ENCODE peak calls at places on chromosomes 11 and 22, in six cellular contexts. T, O, A, P, D and V are unnamed samples.

GRCh38 chr11:73818838-73819237 is 31.2 kb downstream of the MRPL48 start:
- DNase-seq in A (no peak), O (no peak), D (no peak), T (peak), P (no peak), V (no peak)

GRCh38 chr11:5690216-5690615 is 626 bp downstream of the TRIM22 start:
- DNase-seq in P (no peak), O (no peak), D (no peak), A (no peak), T (peak), V (no peak)

GRCh38 chr11:107549253-107549953 is 16.1 kb downstream of the ALKBH8 start:
- DNase-seq in P (no peak), D (no peak), T (peak), O (peak), A (no peak), V (no peak)

GRCh38 chr22:30047364-30047738 is 32.9 kb upstream of the HORMAD2 start:
- DNase-seq in D (no peak), O (no peak), P (no peak), T (peak), A (no peak), V (no peak)

GRCh38 chr11:2777396-2777795 is 77.6 kb upstream of the KCNQ1OT1 start:
- DNase-seq in A (peak), T (no peak), P (peak), D (peak), O (peak), V (peak)

GRCh38 chr11:11993814-11994213 is 14.6 kb downstream of the DKK3 start:
- DNase-seq in O (no peak), T (peak), P (peak), A (peak), D (peak), V (peak)

GRCh38 chr11:108870373-108871020 is 205.6 kb downstream of the DDX10 start:
- DNase-seq in D (no peak), P (no peak), A (no peak), O (no peak), T (peak), V (no peak)

GRCh38 chr11:126654886-126655806 is 299.7 kb downstream of the ST3GAL4 start:
- DNase-seq in A (no peak), P (no peak), T (no peak), D (no peak), O (no peak), V (no peak)

GRCh38 chr11:86726118-86726748 is 53.8 kb upstream of the ME3 start:
- DNase-seq in T (no peak), P (no peak), O (no peak), A (no peak), D (peak), V (no peak)

GRCh38 chr11:88535916-88536547 is 198.5 kb upstream of the CTSC start:
- DNase-seq in P (no peak), T (peak), A (no peak), D (peak), O (no peak), V (no peak)

GRCh38 chr22:17258015-17258827 is 39.0 kb upstream of the ADA2 start:
- DNase-seq in P (no peak), T (peak), A (peak), O (peak), D (peak), V (peak)

GRCh38 chr11:110297726-110298297 is 1.4 kb upstream of the RDX start:
- DNase-seq in P (no peak), T (no peak), O (no peak), A (no peak), D (no peak), V (peak)

GRCh38 chr22:17140022-17140421 is 18.9 kb upstream of the TMEM121B start:
- DNase-seq in A (peak), T (no peak), O (no peak), P (no peak), D (no peak), V (no peak)

GRCh38 chr11:78929092-78929905 is 354.6 kb upstream of the NARS2 start:
- DNase-seq in D (no peak), O (no peak), P (no peak), A (no peak), T (no peak), V (no peak)

GRCh38 chr11:75249704-75250103 is 9.1 kb downstream of the TPBGL start:
- DNase-seq in A (peak), T (no peak), O (no peak), P (no peak), D (no peak), V (no peak)

GRCh38 chr22:24969588-24970301 is 17.2 kb downstream of the KIAA1671 start:
- DNase-seq in P (no peak), T (no peak), D (no peak), O (peak), A (peak), V (peak)

GRCh38 chr22:26798433-26799065 is 141.2 kb downstream of the MIAT start:
- DNase-seq in P (no peak), O (peak), T (no peak), A (no peak), D (no peak), V (no peak)

GRCh38 chr11:106398396-106399074 is 321.1 kb downstream of the AASDHPPT start:
- DNase-seq in O (no peak), A (no peak), D (peak), P (no peak), T (peak), V (no peak)

GRCh38 chr11:6297831-6298230 is 22.5 kb downstream of the CAVIN3 start:
- DNase-seq in P (no peak), A (no peak), T (peak), O (no peak), D (no peak), V (no peak)

GRCh38 chr22:49966041-49966715 is 5.6 kb downstream of the PIM3 start:
- DNase-seq in A (peak), D (no peak), P (no peak), O (peak), T (no peak), V (no peak)

GRCh38 chr11:117424781-117425180 is 97.1 kb downstream of the CEP164 start:
- DNase-seq in A (no peak), O (no peak), P (no peak), T (no peak), D (no peak), V (no peak)

GRCh38 chr11:748007-748359 is 719 bp downstream of the TALDO1 start:
- DNase-seq in T (no peak), A (no peak), O (peak), D (no peak), P (no peak), V (no peak)
- TF ChIP-seq CTCF in T (no peak), A (no peak), O (no peak), D (no peak), P (no peak), V (no peak)

GRCh38 chr22:23892626-23893445 is 1.3 kb upstream of the MIF start:
- DNase-seq in A (no peak), T (no peak), O (no peak), P (no peak), D (no peak), V (no peak)

GRCh38 chr22:23895599-23896144 is 1.5 kb downstream of the MIF start:
- DNase-seq in P (no peak), T (no peak), O (no peak), D (no peak), A (no peak), V (no peak)

GRCh38 chr22:23894710-23895598 is 771 bp downstream of the MIF start:
- DNase-seq in D (peak), O (peak), A (peak), T (peak), P (no peak), V (peak)

GRCh38 chr22:23893446-23893956 is 682 bp upstream of the MIF start:
- DNase-seq in T (no peak), A (no peak), P (no peak), D (no peak), O (no peak), V (no peak)

GRCh38 chr22:23893957-23894709 is at the start of gene MIF:
- DNase-seq in O (peak), T (peak), A (peak), D (peak), P (peak), V (peak)
- TF ChIP-seq CTCF in O (peak), T (peak), A (peak), D (peak), P (peak), V (peak)

GRCh38 chr22:44326549-44326881 is 13.8 kb upstream of the SHISAL1 start:
- DNase-seq in O (no peak), T (no peak), P (no peak), D (no peak), A (no peak), V (no peak)

GRCh38 chr22:44329179-44329796 is 16.5 kb upstream of the SHISAL1 start:
- DNase-seq in T (no peak), D (no peak), P (no peak), A (no peak), O (no peak), V (no peak)

GRCh38 chr22:44328326-44328725 is 15.6 kb upstream of the SHISAL1 start:
- DNase-seq in O (no peak), P (no peak), A (no peak), T (no peak), D (no peak), V (no peak)

GRCh38 chr22:44328762-44329161 is 16.0 kb upstream of the SHISAL1 start:
- DNase-seq in O (no peak), D (no peak), T (no peak), A (no peak), P (no peak), V (no peak)

GRCh38 chr22:44325718-44326548 is 13.2 kb upstream of the SHISAL1 start:
- DNase-seq in O (no peak), D (no peak), P (no peak), T (peak), A (no peak), V (no peak)
- TF ChIP-seq CTCF in O (no peak), D (peak), P (peak), T (peak), A (no peak), V (peak)

GRCh38 chr22:38572065-38572464 is 2.1 kb upstream of the DMC1 start:
- DNase-seq in O (peak), A (no peak), P (no peak), D (no peak), T (peak), V (peak)
- TF ChIP-seq CTCF in O (peak), A (peak), P (peak), D (peak), T (peak), V (peak)

GRCh38 chr11:10412266-10412665 is 42.8 kb upstream of the AMPD3 start:
- DNase-seq in O (no peak), P (no peak), D (no peak), T (no peak), A (no peak), V (no peak)

GRCh38 chr11:10410844-10411200 is 44.2 kb upstream of the AMPD3 start:
- DNase-seq in P (no peak), D (no peak), A (no peak), T (no peak), O (no peak), V (no peak)

GRCh38 chr11:10414181-10414580 is 40.9 kb upstream of the AMPD3 start:
- DNase-seq in O (no peak), D (no peak), A (no peak), P (no peak), T (no peak), V (no peak)

GRCh38 chr11:10414659-10415058 is 40.4 kb upstream of the AMPD3 start:
- DNase-seq in P (no peak), A (peak), T (peak), O (no peak), D (no peak), V (peak)

DNA sequence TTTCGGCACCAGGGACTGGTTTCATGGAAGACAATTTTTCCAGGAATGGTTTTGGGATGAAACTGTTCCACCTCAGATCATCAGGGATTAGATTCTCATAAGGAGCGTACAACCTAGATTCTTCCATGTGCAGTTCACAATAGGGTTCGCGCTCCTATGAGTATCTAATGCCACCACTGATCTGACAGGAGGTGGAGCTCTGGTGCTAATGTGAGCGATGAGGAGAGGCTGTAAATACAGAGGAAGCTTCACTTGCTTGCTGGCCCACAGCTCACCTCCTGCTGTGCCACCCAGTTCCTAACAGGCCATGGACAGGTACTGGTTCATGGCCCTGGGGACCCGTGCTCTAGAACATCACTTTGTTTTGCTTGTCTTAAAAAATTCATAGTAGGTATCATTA is 41.8 kb upstream of the AMPD3 start:
- DNase-seq in A (no peak), P (no peak), T (peak), D (no peak), O (peak), V (peak)
- TF ChIP-seq CTCF in A (no peak), P (peak), T (no peak), D (no peak), O (peak), V (peak)